ENCODE peak calls at places on chromosome 16, in four cellular contexts. F is HCT116, X is H1, I is K562. P is an unnamed sample.
A peak's percentile ranks its signal among the peaks of the same experiment; 100 is the strongest.

GRCh38 chr16:81513204-81514040 is 68.8 kb downstream of the CMIP start:
- DNase-seq in I (no peak), F (no peak), X (no peak), P (peak; percentile 90)

GRCh38 chr16:66871840-66872239 is 8.5 kb upstream of the PDP2 start:
- DNase-seq in X (no peak), I (no peak), F (no peak), P (no peak)

GRCh38 chr16:83117810-83118209 is 491.0 kb downstream of the CDH13 start:
- DNase-seq in X (no peak), F (no peak), I (no peak), P (no peak)

GRCh38 chr16:87780385-87780989 is 14.7 kb upstream of the KLHDC4 start:
- DNase-seq in X (no peak), I (peak; percentile 33), F (no peak), P (no peak)

GRCh38 chr16:9946022-9946720 is 236.1 kb downstream of the GRIN2A start:
- DNase-seq in F (no peak), X (peak; percentile 5), I (no peak), P (no peak)

GRCh38 chr16:17160285-17160854 is 310.4 kb downstream of the XYLT1 start:
- DNase-seq in I (peak; percentile 19), X (no peak), F (no peak), P (no peak)

GRCh38 chr16:24555346-24555872 is 16.0 kb downstream of the RBBP6 start:
- DNase-seq in I (no peak), X (no peak), F (no peak), P (no peak)

GRCh38 chr16:29975134-29975538 is 1.5 kb downstream of the TAOK2 start:
- DNase-seq in I (no peak), X (no peak), F (no peak), P (no peak)

GRCh38 chr16:81616321-81617020 is 162.6 kb upstream of the PLCG2 start:
- DNase-seq in I (no peak), F (no peak), X (no peak), P (no peak)

GRCh38 chr16:75238853-75239371 is 12.5 kb downstream of the BCAR1 start:
- DNase-seq in X (no peak), I (no peak), F (no peak), P (peak; percentile 53)

GRCh38 chr16:68197250-68197649 is 38.7 kb downstream of the ESRP2 start:
- DNase-seq in I (no peak), X (no peak), F (no peak), P (no peak)

GRCh38 chr16:88922114-88922825 is 54.7 kb downstream of the CBFA2T3 start:
- DNase-seq in F (no peak), X (no peak), I (no peak), P (no peak)

GRCh38 chr16:53666816-53667415 is 36.7 kb downstream of the RPGRIP1L start:
- DNase-seq in F (no peak), X (no peak), I (no peak), P (peak; percentile 17)

GRCh38 chr16:52265446-52265861 is 281.5 kb downstream of the TOX3 start:
- DNase-seq in F (no peak), I (no peak), X (peak; percentile 53), P (no peak)

GRCh38 chr16:22278418-22278817 is 18.8 kb upstream of the POLR3E start:
- DNase-seq in X (no peak), I (no peak), F (no peak), P (no peak)

GRCh38 chr16:35636831-35637230 is 2177.4 kb downstream of the TP53TG3F start:
- DNase-seq in I (no peak), F (no peak), X (no peak), P (no peak)

GRCh38 chr16:31093132-31093703 is 1.4 kb downstream of the VKORC1 start:
- DNase-seq in F (no peak), X (no peak), I (peak; percentile 74), P (peak; percentile 74)

GRCh38 chr16:81263470-81264200 is 25.1 kb downstream of the BCO1 start:
- DNase-seq in F (no peak), X (no peak), I (no peak), P (no peak)

GRCh38 chr16:76705883-76706282 is 428.7 kb downstream of the CNTNAP4 start:
- DNase-seq in F (no peak), X (no peak), I (no peak), P (no peak)

GRCh38 chr16:14454391-14454790 is 175.7 kb downstream of the PARN start:
- DNase-seq in I (no peak), X (no peak), F (no peak), P (no peak)

GRCh38 chr16:78952630-78953029 is 647.9 kb downstream of the MAF start:
- DNase-seq in X (no peak), F (no peak), I (no peak), P (no peak)

GRCh38 chr16:54722210-54722676 is 208.4 kb upstream of the IRX5 start:
- DNase-seq in I (no peak), X (no peak), F (no peak), P (peak; percentile 11)

GRCh38 chr16:9082422-9082821 is 9.0 kb upstream of the HAPSTR1 start:
- DNase-seq in I (no peak), F (no peak), X (no peak), P (no peak)

GRCh38 chr16:75095204-75095621 is 21.4 kb downstream of the LDHD start:
- DNase-seq in X (no peak), I (no peak), F (no peak), P (no peak)

GRCh38 chr16:84786605-84787302 is 33.0 kb upstream of the CRISPLD2 start:
- DNase-seq in X (no peak), I (no peak), F (no peak), P (no peak)
- TF ChIP-seq SRF in X (no peak), I (no peak), F (no peak), P (no peak)

DNA sequence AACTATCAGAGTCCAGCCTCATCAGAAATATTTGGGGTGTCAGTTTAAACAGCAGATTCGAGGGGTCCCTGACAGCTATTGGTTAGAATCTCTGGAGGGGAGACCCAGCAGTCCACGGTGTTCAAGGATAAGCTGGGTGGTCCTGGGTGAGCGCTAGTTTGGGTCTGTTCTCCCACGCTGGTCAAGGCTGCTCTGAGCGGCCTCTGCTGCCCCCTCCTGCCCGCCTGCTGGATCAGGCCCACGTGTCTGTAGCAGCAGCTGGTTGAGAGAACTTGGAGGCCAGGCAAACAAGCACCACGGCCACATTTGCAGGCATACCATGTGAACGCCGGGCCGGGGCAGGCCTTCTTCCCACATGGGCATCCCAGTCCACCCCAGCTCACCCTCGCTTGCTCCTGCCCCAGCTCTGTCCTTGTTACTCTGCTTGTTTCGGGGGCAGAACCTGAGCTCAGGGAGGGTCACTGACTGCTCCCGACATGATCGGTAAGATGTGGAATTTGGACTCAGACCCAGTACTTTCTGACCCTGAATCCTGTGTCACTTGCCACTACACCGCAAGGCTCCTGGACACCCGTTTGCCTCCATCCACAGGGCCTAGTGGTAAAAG is 7.4 kb downstream of the FOXF1 start:
- DNase-seq in I (peak; percentile 65), X (no peak), F (peak; percentile 51), P (peak; percentile 47)
- TF ChIP-seq RAD21 in I (peak; percentile 72), X (peak; percentile 94), F (peak; percentile 99), P (peak; percentile 83)

GRCh38 chr16:6684076-6684673 is 648.5 kb upstream of the RBFOX1 start:
- DNase-seq in I (peak; percentile 21), X (no peak), F (no peak), P (peak; percentile 5)

GRCh38 chr16:6687593-6687992 is 645.1 kb upstream of the RBFOX1 start:
- DNase-seq in X (no peak), I (peak; percentile 32), F (no peak), P (no peak)

DNA sequence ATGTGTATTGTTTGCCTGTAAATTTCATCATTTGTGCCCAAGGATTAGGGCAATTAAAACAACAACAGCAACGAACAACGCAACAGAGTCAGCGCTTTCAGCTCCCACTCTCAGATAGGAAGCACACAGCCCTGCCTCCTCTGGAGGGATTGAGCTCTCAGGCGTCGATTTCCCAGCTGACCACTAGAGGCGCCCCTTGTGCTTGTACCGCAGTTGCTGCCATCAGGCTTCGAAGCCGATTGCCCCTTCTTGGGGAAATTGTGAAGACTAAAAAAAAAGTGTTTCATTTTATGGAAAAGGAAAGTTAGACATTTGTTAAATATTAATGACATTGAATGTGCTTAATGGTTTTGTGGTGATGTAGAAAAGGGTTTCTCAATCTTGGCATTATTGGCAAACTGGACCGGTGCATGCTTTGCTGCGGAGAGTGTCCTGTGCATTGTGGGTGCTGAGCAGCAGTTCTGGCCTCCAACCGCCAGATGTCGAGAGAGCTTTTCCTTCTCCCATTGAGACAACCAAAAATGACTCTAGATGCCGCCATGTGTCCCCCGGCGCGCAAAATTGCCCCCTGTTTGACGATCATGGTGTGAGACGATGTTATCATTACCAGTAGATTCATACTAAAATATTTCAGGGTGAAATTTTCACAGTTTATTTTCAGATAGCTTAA is 650.4 kb upstream of the RBFOX1 start:
- DNase-seq in F (no peak), I (peak; percentile 70), X (peak; percentile 53), P (peak; percentile 20)
- TF ChIP-seq SRF in F (no peak), I (no peak), X (no peak), P (no peak)

GRCh38 chr16:49181812-49182211 is 99.8 kb downstream of the CBLN1 start:
- DNase-seq in X (no peak), I (no peak), F (no peak), P (no peak)

GRCh38 chr16:49179714-49180330 is 101.8 kb downstream of the CBLN1 start:
- DNase-seq in X (no peak), F (no peak), I (no peak), P (no peak)

GRCh38 chr16:49189286-49189685 is 92.4 kb downstream of the CBLN1 start:
- DNase-seq in F (no peak), I (no peak), X (no peak), P (no peak)

DNA sequence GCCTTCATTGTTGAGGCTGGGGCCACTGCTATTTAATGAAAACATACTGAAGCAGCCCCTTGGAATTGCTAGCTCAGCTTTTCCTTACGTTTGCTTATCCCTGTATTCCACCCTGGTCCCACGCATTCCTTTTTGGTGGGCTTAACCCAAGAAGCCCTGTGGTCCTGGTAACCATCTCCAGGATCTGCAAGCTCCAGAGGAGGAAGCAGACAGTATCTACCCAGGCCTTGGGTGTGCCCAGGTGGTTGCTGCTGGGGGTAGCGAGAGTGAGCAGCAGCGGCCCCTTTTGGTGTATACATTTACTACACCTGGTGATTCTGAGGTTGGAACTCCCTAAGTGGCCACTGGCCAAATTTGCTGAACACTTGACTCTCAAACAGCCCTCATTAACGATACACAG is 97.7 kb downstream of the CBLN1 start:
- DNase-seq in F (peak; percentile 31), X (peak; percentile 7), I (peak; percentile 23), P (peak; percentile 20)
- TF ChIP-seq RAD21 in F (peak; percentile 67), X (peak; percentile 87), I (no peak), P (no peak)

GRCh38 chr16:50152807-50153647 is at the start of gene TENT4B:
- DNase-seq in I (peak; percentile 97), X (peak; percentile 34), F (peak; percentile 61), P (peak; percentile 62)

GRCh38 chr16:50153648-50154368 is 702 bp downstream of the TENT4B start:
- DNase-seq in X (no peak), I (peak; percentile 44), F (no peak), P (no peak)

GRCh38 chr16:50151744-50152143 is 1.4 kb upstream of the TENT4B start:
- DNase-seq in X (no peak), I (no peak), F (no peak), P (no peak)

GRCh38 chr16:50151322-50151721 is 1.8 kb upstream of the TENT4B start:
- DNase-seq in F (no peak), I (no peak), X (no peak), P (no peak)

DNA sequence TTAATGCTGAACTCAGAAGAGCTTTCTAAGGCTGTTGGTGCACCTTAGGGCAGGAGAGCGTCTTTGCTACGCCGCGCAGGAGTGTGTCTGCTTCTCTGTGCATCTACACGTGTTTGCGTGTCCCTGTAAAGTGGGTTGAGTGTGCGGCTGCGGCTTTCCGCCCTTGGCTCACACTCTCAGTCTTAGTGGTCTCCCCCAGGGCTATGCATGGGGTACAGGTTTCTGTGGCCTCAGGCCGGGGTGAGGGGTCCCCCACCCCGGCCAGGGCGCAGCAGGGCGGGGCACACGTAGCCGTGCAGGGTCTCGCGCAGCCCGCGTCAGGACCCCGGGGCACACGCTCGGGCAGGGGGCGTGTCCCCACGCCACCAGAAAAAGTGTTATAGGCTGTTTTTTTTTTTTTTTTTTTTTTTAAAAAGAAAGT is 710 bp upstream of the TENT4B start:
- DNase-seq in X (peak; percentile 3), F (no peak), I (no peak), P (no peak)
- TF ChIP-seq SRF in X (no peak), F (no peak), I (peak; percentile 3), P (no peak)